ENCODE peak calls at places on chromosome 5, in six cellular contexts. Z is CD8-positive, alpha-beta T cell; B is psoas muscle; E is vagina; P is OCI-LY7; N is tibial nerve. W is an unnamed sample.
A peak's percentile ranks its signal among the peaks of the same experiment; 100 is the strongest.

GRCh38 chr5:150178262-150178661 is 11.6 kb upstream of the SLC6A7 start:
- DNase-seq in Z (no peak), B (no peak), E (no peak), P (no peak), N (no peak), W (no peak)

GRCh38 chr5:181163487-181164075 is 16.2 kb downstream of the OR2V2 start:
- DNase-seq in Z (no peak), B (no peak), E (no peak), P (peak; percentile 61), N (no peak), W (no peak)

GRCh38 chr5:156815988-156816599 is 34.0 kb upstream of the PPP1R2B start:
- DNase-seq in Z (no peak), B (no peak), E (no peak), P (peak; percentile 61), N (no peak), W (peak; percentile 0)

GRCh38 chr5:42924226-42924625 is 112.5 kb upstream of the SELENOP start:
- DNase-seq in Z (no peak), B (no peak), E (no peak), P (no peak), N (no peak), W (no peak)

GRCh38 chr5:81233080-81233634 is at the start of gene CKMT2:
- DNase-seq in Z (no peak), B (peak; percentile 90), E (no peak), P (no peak), N (peak; percentile 31), W (peak; percentile 24)

GRCh38 chr5:25568989-25569625 is 924.3 kb upstream of the CDH10 start:
- DNase-seq in Z (no peak), B (no peak), E (no peak), P (peak; percentile 3), N (no peak), W (no peak)

GRCh38 chr5:172979778-172980177 is 3.8 kb upstream of the ATP6V0E1 start:
- DNase-seq in Z (no peak), B (no peak), E (no peak), P (no peak), N (no peak), W (no peak)

GRCh38 chr5:158084292-158084691 is 225.3 kb upstream of the CLINT1 start:
- DNase-seq in Z (no peak), B (no peak), E (no peak), P (no peak), N (no peak), W (peak; percentile 24)

GRCh38 chr5:136087961-136088871 is 44.4 kb upstream of the SMAD5 start:
- DNase-seq in Z (no peak), B (peak; percentile 84), E (no peak), P (no peak), N (no peak), W (peak; percentile 95)

GRCh38 chr5:154461531-154461930 is 15.7 kb downstream of the SAP30L start:
- DNase-seq in Z (no peak), B (no peak), E (no peak), P (no peak), N (no peak), W (peak; percentile 36)
- TF ChIP-seq CTCF in Z (no peak), B (no peak), E (no peak), P (no peak), N (no peak), W (no peak)

GRCh38 chr5:142801495-142801871 is 31.3 kb downstream of the ARHGAP26 start:
- DNase-seq in Z (no peak), B (no peak), E (no peak), P (no peak), N (no peak), W (no peak)
- H3K4me3 ChIP-seq in Z (no peak overlapping the region), B (no peak overlapping the region), E (no peak overlapping the region), P (peak overlapping the region; percentile 38), N (no peak overlapping the region), W (no peak overlapping the region)

GRCh38 chr5:54443264-54443663 is 12.2 kb upstream of the HSPB3 start:
- DNase-seq in Z (no peak), B (no peak), E (no peak), P (peak; percentile 63), N (peak; percentile 20), W (peak; percentile 75)
- TF ChIP-seq CTCF in Z (peak; percentile 21), B (peak; percentile 34), E (no peak), P (peak; percentile 85), N (peak; percentile 44), W (peak; percentile 56)

GRCh38 chr5:372911-373709 is 51.6 kb downstream of the AHRR start:
- DNase-seq in Z (peak; percentile 51), B (no peak), E (peak; percentile 81), P (no peak), N (no peak), W (no peak)
- H3K4me3 ChIP-seq in Z (no peak overlapping the region), B (no peak overlapping the region), E (peak overlapping the region; percentile 62), P (no peak overlapping the region), N (peak overlapping the region; percentile 5), W (no peak overlapping the region)

GRCh38 chr5:14986413-14986812 is 114.8 kb upstream of the ANKH start:
- DNase-seq in Z (no peak), B (no peak), E (no peak), P (no peak), N (no peak), W (no peak)
- TF ChIP-seq CTCF in Z (no peak), B (no peak), E (no peak), P (no peak), N (no peak), W (no peak)

DNA sequence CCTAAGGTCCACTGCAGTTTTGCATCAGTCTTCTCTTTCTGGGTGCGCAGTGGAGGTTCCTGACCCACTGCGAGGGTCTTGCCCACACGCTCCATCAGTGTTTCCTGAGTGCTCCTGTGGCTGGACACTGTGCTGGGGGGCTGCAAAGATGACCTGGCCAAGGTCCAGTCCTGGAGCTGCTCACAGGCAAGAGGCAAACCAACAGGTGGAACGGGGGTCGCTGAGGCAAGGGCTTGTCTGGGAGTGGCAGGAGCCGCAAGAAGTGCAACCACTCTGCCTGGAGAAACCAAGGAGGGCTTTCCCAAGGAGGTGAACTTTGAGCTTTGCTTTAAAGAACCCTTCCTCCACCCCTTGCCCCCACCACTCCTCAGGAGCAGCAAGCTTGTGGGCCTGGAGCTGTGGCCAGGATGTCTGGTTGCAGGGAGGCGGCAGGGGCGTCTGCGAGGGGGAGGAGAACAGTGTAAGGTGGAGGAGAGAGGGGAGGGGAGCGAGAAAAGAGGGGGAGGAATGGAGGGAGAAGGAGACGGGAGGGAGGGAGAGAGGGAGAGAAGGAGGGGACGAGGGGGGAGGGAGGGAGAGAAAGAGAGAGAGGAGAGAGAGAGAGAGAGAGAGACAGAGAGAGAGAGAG is 444 bp upstream of the CPLX2 start:
- DNase-seq in Z (no peak), B (no peak), E (no peak), P (no peak), N (no peak), W (no peak)
- H3K4me3 ChIP-seq in Z (no peak overlapping the region), B (no peak overlapping the region), E (no peak overlapping the region), P (no peak overlapping the region), N (no peak overlapping the region), W (no peak overlapping the region)

DNA sequence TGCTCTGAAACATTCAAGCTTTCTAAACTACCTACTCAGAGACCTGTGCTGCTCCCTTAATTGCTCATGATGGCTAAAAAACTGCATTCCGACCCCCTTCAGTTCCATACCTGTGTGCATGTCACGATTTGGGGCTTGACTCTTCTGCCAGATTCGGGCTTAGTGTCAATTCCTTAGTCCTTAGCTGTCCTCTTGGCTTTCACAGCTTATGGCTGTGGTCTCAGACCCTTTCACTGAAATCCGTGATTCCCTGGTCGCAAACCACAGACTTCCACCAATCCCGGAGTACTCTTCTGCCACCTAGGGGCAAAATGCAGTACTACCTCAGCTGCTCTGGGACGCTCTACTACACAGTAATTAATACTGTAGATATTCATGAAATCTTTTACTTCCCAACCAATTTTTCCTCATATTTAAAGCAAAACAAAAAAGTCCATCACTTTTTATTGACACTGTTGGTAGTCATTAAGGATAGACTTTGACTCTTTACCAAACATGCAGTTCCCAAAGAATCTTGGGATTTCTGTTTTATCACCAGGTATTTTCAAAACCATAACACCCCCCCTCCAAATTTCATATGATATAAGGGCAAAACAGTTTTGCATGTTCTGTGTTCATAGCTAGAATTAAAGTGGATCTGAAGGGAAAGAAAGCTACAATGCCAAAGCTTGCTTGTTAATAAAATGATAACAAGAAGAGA is 617.4 kb downstream of the SLCO4C1 start:
- DNase-seq in Z (no peak), B (no peak), E (no peak), P (peak; percentile 46), N (peak; percentile 83), W (peak; percentile 61)
- TF ChIP-seq CTCF in Z (peak; percentile 69), B (peak; percentile 79), E (peak; percentile 63), P (peak; percentile 93), N (peak; percentile 92), W (peak; percentile 91)

DNA sequence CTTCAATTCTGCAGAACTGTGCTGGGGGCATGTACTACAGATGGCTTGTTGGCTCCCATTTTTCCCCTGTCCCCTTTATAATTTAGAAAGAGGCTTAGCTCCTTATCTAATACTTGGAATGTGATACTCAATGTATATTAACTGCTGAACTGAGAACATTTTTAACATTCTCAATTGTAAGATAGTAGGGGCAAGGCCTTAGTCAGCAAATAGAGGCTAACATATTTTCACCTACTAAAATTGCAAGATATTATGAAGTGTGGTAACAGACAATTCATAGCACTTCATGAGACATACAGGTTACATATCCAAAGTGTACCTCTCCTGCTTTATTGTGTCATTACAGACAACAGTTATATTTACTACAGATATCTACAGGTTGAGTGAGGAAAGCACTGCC is 118.2 kb upstream of the ZNF366 start:
- DNase-seq in Z (no peak), B (no peak), E (no peak), P (no peak), N (no peak), W (no peak)
- H3K4me3 ChIP-seq in Z (no peak overlapping the region), B (no peak overlapping the region), E (no peak overlapping the region), P (no peak overlapping the region), N (no peak overlapping the region), W (no peak overlapping the region)

GRCh38 chr5:66796306-66797292 is 200.4 kb downstream of the MAST4 start:
- DNase-seq in Z (no peak), B (no peak), E (no peak), P (no peak), N (no peak), W (peak; percentile 20)
- TF ChIP-seq CTCF in Z (no peak), B (no peak), E (no peak), P (no peak), N (no peak), W (peak; percentile 53)

GRCh38 chr5:51471642-51472041 is 88.4 kb downstream of the ISL1 start:
- DNase-seq in Z (no peak), B (no peak), E (no peak), P (no peak), N (no peak), W (peak; percentile 15)

GRCh38 chr5:51465165-51465564 is 81.9 kb downstream of the ISL1 start:
- DNase-seq in Z (no peak), B (no peak), E (no peak), P (no peak), N (no peak), W (no peak)

GRCh38 chr5:51468196-51468595 is 84.9 kb downstream of the ISL1 start:
- DNase-seq in Z (no peak), B (no peak), E (no peak), P (no peak), N (no peak), W (peak; percentile 9)

GRCh38 chr5:51466214-51466613 is 83.0 kb downstream of the ISL1 start:
- DNase-seq in Z (no peak), B (no peak), E (no peak), P (no peak), N (no peak), W (no peak)
- H3K4me3 ChIP-seq in Z (no peak overlapping the region), B (no peak overlapping the region), E (no peak overlapping the region), P (no peak overlapping the region), N (no peak overlapping the region), W (no peak overlapping the region)

W was measured in fibroblast of the aortic adventitia.